ENCODE peak calls at places on chromosomes 16 and 17, in ten cellular contexts. H, U, X, B, Q, P, O, A, M and W are unnamed samples.

GRCh38 chr17:73030995-73031394 is 61.5 kb downstream of the SLC39A11 start:
- DNase-seq in H (no peak), U (no peak), X (no peak), B (no peak), Q (no peak), P (no peak), O (no peak), A (no peak), M (no peak), W (no peak)

GRCh38 chr17:41914358-41914766 is 4.4 kb downstream of the ACLY start:
- DNase-seq in H (no peak), U (no peak), X (no peak), B (no peak), Q (no peak), P (no peak), O (no peak), A (no peak), M (no peak), W (no peak)

GRCh38 chr16:88743693-88744519 is 37.6 kb downstream of the CTU2 start:
- DNase-seq in H (peak; percentile 85), U (peak; percentile 56), X (peak; percentile 74), B (peak; percentile 51), Q (peak; percentile 57), P (peak; percentile 19), O (peak; percentile 92), A (peak; percentile 57), M (peak; percentile 67), W (peak; percentile 58)

GRCh38 chr16:21156767-21157467 is 1.6 kb upstream of the LDAF1 start:
- DNase-seq in H (peak; percentile 30), U (peak; percentile 43), X (peak; percentile 59), B (peak; percentile 53), Q (peak; percentile 74), P (no peak), O (peak; percentile 77), A (peak; percentile 63), M (peak; percentile 51), W (peak; percentile 67)

GRCh38 chr16:23504453-23505179 is 5.7 kb downstream of the GGA2 start:
- DNase-seq in H (peak; percentile 85), U (peak; percentile 65), X (peak; percentile 63), B (peak; percentile 98), Q (peak; percentile 97), P (peak; percentile 6), O (peak; percentile 49), A (peak; percentile 17), M (peak; percentile 68), W (peak; percentile 57)

GRCh38 chr17:50473901-50474300 is 4.8 kb upstream of the RSAD1 start:
- DNase-seq in H (no peak), U (no peak), X (no peak), B (no peak), Q (no peak), P (no peak), O (no peak), A (no peak), M (no peak), W (no peak)

GRCh38 chr16:74607310-74607966 is 524 bp upstream of the GLG1 start:
- DNase-seq in H (no peak), U (no peak), X (no peak), B (no peak), Q (no peak), P (no peak), O (no peak), A (no peak), M (no peak), W (no peak)

GRCh38 chr17:10583834-10584233 is 34.4 kb upstream of the MYH2 start:
- DNase-seq in H (no peak), U (no peak), X (no peak), B (no peak), Q (no peak), P (no peak), O (no peak), A (no peak), M (no peak), W (no peak)

GRCh38 chr17:30323895-30324319 is 9.9 kb downstream of the TMIGD1 start:
- DNase-seq in H (peak; percentile 42), U (peak; percentile 71), X (peak; percentile 52), B (peak; percentile 65), Q (peak; percentile 64), P (no peak), O (no peak), A (peak; percentile 43), M (no peak), W (peak; percentile 33)

GRCh38 chr16:88385831-88386815 is 3.4 kb downstream of the ZNF469 start:
- DNase-seq in H (no peak), U (no peak), X (no peak), B (no peak), Q (no peak), P (no peak), O (no peak), A (no peak), M (no peak), W (no peak)

GRCh38 chr17:79393358-79394038 is 217.4 kb downstream of the RBFOX3 start:
- DNase-seq in H (peak; percentile 80), U (peak; percentile 65), X (peak; percentile 85), B (peak; percentile 55), Q (peak; percentile 54), P (no peak), O (peak; percentile 86), A (peak; percentile 79), M (peak; percentile 85), W (peak; percentile 72)

GRCh38 chr16:70575376-70575775 is 51.8 kb downstream of the SF3B3 start:
- DNase-seq in H (no peak), U (no peak), X (no peak), B (no peak), Q (no peak), P (no peak), O (no peak), A (no peak), M (no peak), W (no peak)

GRCh38 chr16:78464833-78465232 is 365.4 kb downstream of the WWOX start:
- DNase-seq in H (no peak), U (no peak), X (no peak), B (no peak), Q (no peak), P (no peak), O (no peak), A (no peak), M (no peak), W (no peak)

GRCh38 chr17:75970011-75970523 is 8.9 kb downstream of the ACOX1 start:
- DNase-seq in H (no peak), U (no peak), X (no peak), B (peak; percentile 26), Q (peak; percentile 34), P (no peak), O (no peak), A (no peak), M (no peak), W (no peak)

GRCh38 chr16:10981697-10982216 is 37.4 kb downstream of the CLEC16A start:
- DNase-seq in H (peak; percentile 70), U (peak; percentile 54), X (no peak), B (no peak), Q (no peak), P (no peak), O (no peak), A (peak; percentile 3), M (no peak), W (peak; percentile 76)

GRCh38 chr17:66885417-66885816 is 50.5 kb downstream of the CACNG5 start:
- DNase-seq in H (no peak), U (no peak), X (no peak), B (no peak), Q (no peak), P (no peak), O (no peak), A (no peak), M (peak; percentile 28), W (no peak)

GRCh38 chr16:35215287-35215686 is 1755.9 kb downstream of the TP53TG3F start:
- DNase-seq in H (no peak), U (no peak), X (no peak), B (no peak), Q (no peak), P (no peak), O (no peak), A (no peak), M (no peak), W (no peak)

GRCh38 chr16:69351309-69352027 is at the start of gene TMED6:
- DNase-seq in H (no peak), U (no peak), X (no peak), B (no peak), Q (no peak), P (no peak), O (no peak), A (no peak), M (no peak), W (no peak)

GRCh38 chr17:47693667-47694017 is 319 bp upstream of the TBKBP1 start:
- DNase-seq in H (no peak), U (no peak), X (no peak), B (no peak), Q (no peak), P (no peak), O (no peak), A (peak; percentile 50), M (no peak), W (no peak)

GRCh38 chr17:51546114-51546513 is 285.8 kb downstream of the UTP18 start:
- DNase-seq in H (no peak), U (no peak), X (no peak), B (no peak), Q (no peak), P (no peak), O (no peak), A (no peak), M (no peak), W (no peak)